ENCODE peak calls at places on chromosome 2, in four cellular contexts. T is right atrium auricular region; L is CD8-positive, alpha-beta memory T cell; S is neural progenitor cell. U is an unnamed sample. For H3K27me3 and H3K9me3, the result is how much of the 10 kb centered on the place peaks cover.

GRCh38 chr2:237983922-237984321 is 17.1 kb downstream of the UBE2F start:
- DNase-seq in L (no peak), T (no peak), S (no peak), U (no peak)

GRCh38 chr2:43220229-43220981 is 6.0 kb downstream of the ZFP36L2 start:
- DNase-seq in L (no peak), S (no peak), T (no peak), U (no peak)

GRCh38 chr2:196725882-196726281 is 73.6 kb downstream of the GTF3C3 start:
- DNase-seq in S (peak), T (no peak), L (no peak), U (no peak)

GRCh38 chr2:207180741-207181140 is 15.0 kb upstream of the KLF7 start:
- DNase-seq in T (no peak), S (no peak), L (no peak), U (no peak)

GRCh38 chr2:126655500-126656310 is at the start of gene GYPC:
- DNase-seq in S (peak), L (peak), T (peak), U (peak)

GRCh38 chr2:231685349-231686191 is 22.8 kb upstream of the PTMA start:
- DNase-seq in T (no peak), L (no peak), S (peak), U (no peak)

GRCh38 chr2:229084467-229084866 is 186.6 kb downstream of the PID1 start:
- DNase-seq in L (no peak), T (no peak), S (no peak), U (no peak)

GRCh38 chr2:48104418-48104817 is 198.1 kb upstream of the FBXO11 start:
- DNase-seq in S (no peak), L (no peak), T (no peak), U (no peak)

GRCh38 chr2:102304268-102304667 is 7.1 kb upstream of the IL1RL1 start:
- DNase-seq in L (no peak), T (no peak), S (no peak), U (no peak)

GRCh38 chr2:141933226-141933625 is 197.6 kb downstream of the LRP1B start:
- DNase-seq in L (no peak), S (no peak), T (no peak), U (no peak)

GRCh38 chr2:172600644-172601043 is 44.8 kb downstream of the PDK1 start:
- DNase-seq in S (no peak), T (no peak), L (no peak), U (no peak)

GRCh38 chr2:107374261-107374660 is 452.4 kb upstream of the RGPD4 start:
- DNase-seq in L (no peak), T (no peak), S (no peak), U (no peak)

GRCh38 chr2:16238001-16238755 is 297.8 kb downstream of the MYCN start:
- DNase-seq in S (no peak), T (no peak), L (no peak), U (no peak)

GRCh38 chr2:236570081-236570979 is 705 bp downstream of the ACKR3 start:
- DNase-seq in T (no peak), S (peak), L (no peak), U (no peak)

GRCh38 chr2:9739508-9739907 is 103.8 kb upstream of the TAF1B start:
- DNase-seq in T (peak), L (peak), S (no peak), U (peak)

GRCh38 chr2:112711356-112711755 is 9.5 kb upstream of the NT5DC4 start:
- DNase-seq in S (no peak), L (no peak), T (peak), U (no peak)

GRCh38 chr2:85353876-85354285 is 447 bp downstream of the RETSAT start:
- DNase-seq in T (peak), S (peak), L (no peak), U (peak)

DNA sequence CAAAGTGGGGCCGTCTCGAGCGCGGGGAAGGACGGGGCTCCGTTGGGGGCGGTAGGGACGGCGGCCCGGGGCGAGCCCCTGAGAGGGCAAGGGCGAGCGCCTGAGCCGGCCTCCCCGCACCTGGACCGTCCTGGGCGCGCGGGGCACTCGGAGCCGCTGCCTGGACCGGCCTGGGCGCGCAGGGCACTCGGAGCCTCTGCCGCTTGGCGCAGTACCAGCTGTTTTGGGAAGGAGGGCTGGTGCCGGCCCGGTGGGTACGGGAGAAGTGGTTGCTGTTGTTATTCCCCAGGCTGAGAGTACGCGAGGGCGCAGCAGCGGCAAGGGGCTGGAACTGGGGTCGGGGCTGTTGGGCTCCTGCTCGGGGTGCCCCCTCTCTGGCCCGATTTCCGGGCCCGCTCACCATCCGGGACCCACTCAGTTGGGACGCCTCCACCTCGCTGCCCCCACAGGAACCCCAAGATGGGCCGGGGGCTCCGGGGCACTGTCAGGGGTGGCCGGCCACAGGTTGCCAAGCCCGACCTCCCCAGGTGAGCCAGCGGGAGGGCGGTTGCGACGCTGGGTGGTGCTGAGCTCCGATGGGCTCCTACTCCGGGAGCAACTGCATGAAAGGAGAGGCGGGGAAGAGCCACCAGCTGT is 579 bp downstream of the ARHGEF4 start:
- DNase-seq in T (no peak), L (peak), S (peak), U (no peak)
- H3K27me3 ChIP-seq in T (under half), L (under half), S (under half), U (under half)

GRCh38 chr2:220695397-220696279 is 876.5 kb downstream of the EPHA4 start:
- DNase-seq in S (no peak), T (no peak), L (no peak), U (no peak)
- H3K9me3 ChIP-seq in S (under half), T (under half), L (under half), U (under half)

GRCh38 chr2:168157926-168158325 is 89.5 kb downstream of the STK39 start:
- DNase-seq in T (no peak), S (no peak), L (no peak), U (no peak)

GRCh38 chr2:168160897-168161296 is 86.5 kb downstream of the STK39 start:
- DNase-seq in T (no peak), L (no peak), S (peak), U (no peak)

GRCh38 chr2:168156661-168157060 is 90.7 kb downstream of the STK39 start:
- DNase-seq in L (no peak), T (no peak), S (no peak), U (peak)

GRCh38 chr2:168157070-168157469 is 90.3 kb downstream of the STK39 start:
- DNase-seq in S (no peak), T (no peak), L (no peak), U (no peak)

GRCh38 chr2:168159754-168160585 is 87.4 kb downstream of the STK39 start:
- DNase-seq in T (no peak), L (no peak), S (no peak), U (no peak)
- H3K27me3 ChIP-seq in T (under half), L (under half), S (under half), U (under half)

GRCh38 chr2:170973225-170973491 is 44.1 kb downstream of the GORASP2 start:
- DNase-seq in T (no peak), L (no peak), S (no peak), U (no peak)

GRCh38 chr2:170975127-170975942 is 46.3 kb downstream of the GORASP2 start:
- DNase-seq in L (no peak), S (no peak), T (no peak), U (no peak)

GRCh38 chr2:170975943-170976270 is 46.9 kb downstream of the GORASP2 start:
- DNase-seq in S (no peak), L (no peak), T (no peak), U (no peak)

GRCh38 chr2:170973492-170974303 is 44.6 kb downstream of the GORASP2 start:
- DNase-seq in L (peak), T (peak), S (peak), U (peak)

DNA sequence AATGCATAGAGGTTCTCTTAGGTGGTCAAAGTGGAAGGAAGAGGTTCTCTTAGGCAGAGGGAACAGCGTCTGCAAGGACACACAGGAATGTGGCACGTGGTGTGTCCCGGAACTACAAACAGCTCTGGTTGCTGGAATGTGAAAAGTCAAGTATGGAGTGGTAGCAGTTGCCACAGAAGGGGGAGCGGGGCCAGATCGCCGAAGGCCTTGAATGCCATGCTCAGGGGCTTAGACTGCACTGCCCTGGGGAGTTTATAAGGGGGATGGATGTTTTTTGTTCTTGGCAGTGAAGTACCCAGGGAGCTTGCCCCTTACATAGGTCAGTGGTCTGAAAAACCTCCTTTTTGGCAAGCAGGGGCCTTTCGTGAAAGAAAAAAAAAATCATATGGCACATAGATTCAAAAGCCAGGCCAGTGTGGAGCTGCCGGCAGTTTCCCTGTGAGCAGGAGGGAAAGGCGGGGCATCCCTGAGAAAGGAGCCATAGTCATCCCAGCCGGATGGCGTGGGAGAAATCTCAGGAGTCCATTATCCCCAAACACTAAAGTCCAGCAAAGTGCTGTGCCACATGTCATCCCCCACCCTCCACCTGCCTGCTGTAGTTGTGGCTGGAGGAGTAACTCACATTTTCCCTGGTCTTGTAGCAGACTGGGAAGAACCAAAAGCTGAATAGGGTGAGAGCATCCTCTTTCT is 45.4 kb downstream of the GORASP2 start:
- DNase-seq in S (peak), L (no peak), T (no peak), U (no peak)
- H3K9me3 ChIP-seq in S (under half), L (under half), T (under half), U (under half)

DNA sequence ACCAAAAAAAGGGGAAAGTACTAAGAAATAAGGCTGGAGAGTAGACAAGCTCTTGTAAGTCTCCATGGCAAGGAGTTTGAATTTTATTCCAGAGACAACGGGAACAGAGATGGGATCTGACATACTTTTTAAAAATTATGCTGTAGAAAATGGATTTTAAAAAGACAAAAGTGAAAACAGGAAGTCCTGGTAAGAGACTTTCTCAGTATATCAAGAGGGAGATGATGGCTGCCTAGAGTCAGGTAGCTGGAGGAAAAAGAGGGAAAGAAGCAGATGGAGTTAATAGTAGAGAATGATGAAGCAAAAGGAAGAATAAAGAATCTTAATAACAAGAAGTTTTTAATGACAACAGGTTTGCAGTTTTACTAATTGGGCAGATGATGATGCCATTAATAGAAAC is 168.1 kb downstream of the SRBD1 start:
- DNase-seq in S (no peak), L (no peak), T (no peak), U (no peak)
- H3K27me3 ChIP-seq in S (under half), L (under half), T (under half), U (under half)

GRCh38 chr2:51612387-51612786 is 580.5 kb upstream of the NRXN1 start:
- DNase-seq in S (no peak), T (no peak), L (no peak), U (no peak)
- H3K9me3 ChIP-seq in S (under half), T (under half), L (under half), U (under half)

GRCh38 chr2:241542278-241542605 is 16.3 kb upstream of the BOK start:
- DNase-seq in S (no peak), T (no peak), L (peak), U (peak)

GRCh38 chr2:241540391-241540765 is 18.2 kb upstream of the BOK start:
- DNase-seq in S (no peak), T (no peak), L (no peak), U (peak)

GRCh38 chr2:241541564-241542277 is 16.8 kb upstream of the BOK start:
- DNase-seq in T (no peak), L (no peak), S (peak), U (no peak)

GRCh38 chr2:241539616-241540374 is 18.8 kb upstream of the BOK start:
- DNase-seq in S (no peak), T (no peak), L (peak), U (no peak)

DNA sequence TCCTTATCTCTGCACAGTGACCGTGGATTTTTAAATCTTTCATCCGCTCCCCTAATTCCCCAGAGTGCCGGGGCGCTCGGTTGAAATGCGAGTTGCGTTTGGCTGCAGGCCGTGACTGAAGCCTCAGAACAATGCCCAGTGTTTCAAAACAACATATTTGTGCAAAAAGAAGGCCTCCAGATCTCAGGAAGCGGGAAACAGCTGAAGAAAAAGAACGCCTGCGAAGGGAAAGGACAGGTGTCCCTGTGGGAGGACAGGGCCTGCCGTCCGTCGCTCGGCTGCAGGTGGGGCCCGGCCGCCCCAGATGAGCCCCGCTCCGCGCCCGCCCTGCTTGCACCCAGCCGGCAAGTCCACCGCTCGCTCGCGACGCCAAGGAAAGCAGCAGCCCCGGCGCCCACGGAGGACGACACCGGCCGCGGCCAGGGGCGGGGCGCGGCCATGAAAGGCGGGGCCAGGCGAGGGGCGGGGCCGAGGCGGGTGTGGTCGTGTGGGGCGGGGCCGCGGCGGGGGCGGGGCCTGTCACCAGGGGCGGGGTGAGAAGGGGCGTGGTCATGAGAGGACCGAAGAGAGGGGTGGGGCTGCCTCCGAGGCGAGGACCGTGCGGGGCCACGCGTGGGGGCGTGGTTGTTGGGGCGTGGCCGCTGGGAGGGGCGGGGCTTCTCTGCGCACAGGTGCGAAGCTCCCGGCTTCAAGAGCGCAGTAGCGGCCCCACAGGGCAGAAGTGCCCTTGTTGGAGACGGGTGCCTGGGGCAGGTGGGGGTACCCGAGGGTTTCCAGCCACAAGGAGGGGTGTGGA is 17.6 kb upstream of the BOK start:
- DNase-seq in T (no peak), L (no peak), S (peak), U (peak)
- H3K27me3 ChIP-seq in T (under half), L (under half), S (half or more), U (under half)